ENCODE peak calls at places on chromosomes 7 and 10, in five cellular contexts. C, U, N, B and I are unnamed samples.

GRCh38 chr7:78499283-78499682 is 700.7 kb downstream of the PHTF2 start:
- DNase-seq in C (no peak), U (no peak), N (no peak), B (peak; percentile 28), I (peak; percentile 61)

GRCh38 chr7:18119985-18120384 is 92.3 kb upstream of the PRPS1L1 start:
- DNase-seq in C (no peak), U (no peak), N (no peak), B (peak; percentile 11), I (peak; percentile 42)

GRCh38 chr7:44144426-44144967 is 3.4 kb upstream of the MYL7 start:
- DNase-seq in C (no peak), U (peak; percentile 2), N (no peak), B (no peak), I (no peak)

GRCh38 chr7:151948039-151948438 is 8.2 kb upstream of the GALNTL5 start:
- DNase-seq in C (no peak), U (no peak), N (no peak), B (no peak), I (no peak)

GRCh38 chr7:102260856-102261255 is 25.8 kb upstream of the SH2B2 start:
- DNase-seq in C (peak; percentile 78), U (no peak), N (peak; percentile 71), B (peak; percentile 45), I (peak; percentile 54)

GRCh38 chr7:32427769-32428291 is 62.4 kb downstream of the LSM5 start:
- DNase-seq in C (peak; percentile 62), U (peak; percentile 87), N (peak; percentile 86), B (peak; percentile 84), I (peak; percentile 87)

GRCh38 chr10:132861116-132861691 is 75.3 kb upstream of the NKX6-2 start:
- DNase-seq in C (no peak), U (no peak), N (peak; percentile 8), B (no peak), I (peak; percentile 16)

GRCh38 chr7:12322903-12323300 is 80.8 kb downstream of the VWDE start:
- DNase-seq in C (no peak), U (peak; percentile 47), N (no peak), B (no peak), I (peak; percentile 9)

GRCh38 chr10:125056161-125057132 is 103.9 kb downstream of the CTBP2 start:
- DNase-seq in C (no peak), U (no peak), N (no peak), B (no peak), I (no peak)

GRCh38 chr10:127485153-127485857 is 63.8 kb upstream of the NPS start:
- DNase-seq in C (no peak), U (no peak), N (no peak), B (peak; percentile 74), I (peak; percentile 50)

GRCh38 chr7:23467281-23467680 is 3.0 kb downstream of the IGF2BP3 start:
- DNase-seq in C (no peak), U (no peak), N (no peak), B (peak; percentile 24), I (peak; percentile 31)

GRCh38 chr10:110398419-110399162 is 93.9 kb upstream of the SMNDC1 start:
- DNase-seq in C (no peak), U (no peak), N (no peak), B (peak; percentile 97), I (peak; percentile 99)

GRCh38 chr7:81361769-81362168 is 408.1 kb downstream of the HGF start:
- DNase-seq in C (no peak), U (no peak), N (no peak), B (peak; percentile 2), I (peak; percentile 33)

GRCh38 chr7:85602196-85602595 is 415.3 kb upstream of the SEMA3D start:
- DNase-seq in C (no peak), U (no peak), N (no peak), B (peak; percentile 63), I (peak; percentile 14)

GRCh38 chr7:105098863-105099515 is 85.0 kb downstream of the KMT2E start:
- DNase-seq in C (no peak), U (no peak), N (no peak), B (peak; percentile 39), I (peak; percentile 41)

GRCh38 chr10:125707852-125708468 is 11.5 kb upstream of the EDRF1 start:
- DNase-seq in C (no peak), U (no peak), N (no peak), B (peak; percentile 21), I (peak; percentile 54)

GRCh38 chr7:110762514-110762913 is 328.4 kb upstream of the LRRN3 start:
- DNase-seq in C (no peak), U (no peak), N (no peak), B (no peak), I (no peak)

GRCh38 chr7:109864263-109864662 is 1226.7 kb upstream of the LRRN3 start:
- DNase-seq in C (peak; percentile 43), U (no peak), N (no peak), B (no peak), I (no peak)

GRCh38 chr7:158112571-158113320 is 474.9 kb downstream of the PTPRN2 start:
- DNase-seq in C (no peak), U (no peak), N (no peak), B (no peak), I (no peak)

GRCh38 chr7:156466262-156466661 is 174.3 kb upstream of the RNF32 start:
- DNase-seq in C (no peak), U (no peak), N (no peak), B (no peak), I (no peak)

GRCh38 chr7:28536259-28536658 is 123.9 kb downstream of the CREB5 start:
- DNase-seq in C (no peak), U (no peak), N (no peak), B (peak; percentile 46), I (peak; percentile 33)

GRCh38 chr7:122033641-122034040 is 110.4 kb downstream of the AASS start:
- DNase-seq in C (no peak), U (no peak), N (no peak), B (no peak), I (no peak)

GRCh38 chr7:130463553-130464434 is 23.0 kb upstream of the CEP41 start:
- DNase-seq in C (no peak), U (no peak), N (no peak), B (no peak), I (no peak)

GRCh38 chr7:42549212-42549611 is 312.2 kb upstream of the GLI3 start:
- DNase-seq in C (no peak), U (no peak), N (no peak), B (no peak), I (no peak)

GRCh38 chr7:125924037-125924436 is 994.4 kb upstream of the POT1 start:
- DNase-seq in C (no peak), U (no peak), N (no peak), B (no peak), I (no peak)

GRCh38 chr7:2416659-2417058 is 13.2 kb downstream of the CHST12 start:
- DNase-seq in C (no peak), U (no peak), N (no peak), B (no peak), I (no peak)

GRCh38 chr10:5948999-5949759 is 28.2 kb downstream of the IL15RA start:
- DNase-seq in C (peak; percentile 80), U (peak; percentile 66), N (peak; percentile 67), B (peak; percentile 81), I (peak; percentile 76)

GRCh38 chr7:155230169-155230593 is 67.5 kb upstream of the INSIG1 start:
- DNase-seq in C (peak; percentile 91), U (no peak), N (no peak), B (peak; percentile 95), I (peak; percentile 99)